ENCODE peak calls at places on chromosomes 11 and 22, in five cellular contexts. E is HepG2, V is K562, P is H1, W is GM12878. K is an unnamed sample.

GRCh38 chr11:129115652-129116585 is 76.2 kb downstream of the ARHGAP32 start:
- DNase-seq in E (peak; percentile 88), V (no peak), P (no peak), W (no peak), K (peak; percentile 23)

GRCh38 chr11:7060828-7061227 is 28.0 kb upstream of the RBMXL2 start:
- DNase-seq in E (no peak), V (no peak), P (no peak), W (no peak), K (no peak)

GRCh38 chr22:49768511-49768910 is 59.2 kb downstream of the BRD1 start:
- DNase-seq in E (no peak), V (no peak), P (no peak), W (no peak), K (no peak)

GRCh38 chr11:35146074-35146521 is 7.1 kb downstream of the CD44 start:
- DNase-seq in E (no peak), V (no peak), P (no peak), W (peak; percentile 83), K (no peak)

GRCh38 chr11:73168925-73169579 is 26.9 kb upstream of the FCHSD2 start:
- DNase-seq in E (peak; percentile 58), V (no peak), P (no peak), W (no peak), K (no peak)

GRCh38 chr11:122045181-122045586 is 70.8 kb downstream of the BLID start:
- DNase-seq in E (no peak), V (no peak), P (no peak), W (no peak), K (no peak)

GRCh38 chr11:63508009-63508408 is 2.1 kb downstream of the LGALS12 start:
- DNase-seq in E (peak; percentile 64), V (peak; percentile 48), P (peak; percentile 54), W (no peak), K (peak; percentile 28)

GRCh38 chr11:60766547-60766946 is 9.9 kb downstream of the MS4A15 start:
- DNase-seq in E (no peak), V (no peak), P (no peak), W (no peak), K (no peak)

GRCh38 chr22:44542561-44543222 is 44.7 kb upstream of the RTL6 start:
- DNase-seq in E (no peak), V (no peak), P (no peak), W (no peak), K (no peak)

GRCh38 chr22:33302049-33302545 is 243.9 kb upstream of the SYN3 start:
- DNase-seq in E (peak; percentile 66), V (peak; percentile 59), P (peak; percentile 64), W (peak; percentile 39), K (peak; percentile 0)

GRCh38 chr22:50445071-50445879 is 29.6 kb downstream of the SBF1 start:
- DNase-seq in E (no peak), V (no peak), P (no peak), W (no peak), K (no peak)

GRCh38 chr11:27392715-27393114 is 29.7 kb upstream of the CCDC34 start:
- DNase-seq in E (peak; percentile 66), V (peak; percentile 38), P (no peak), W (no peak), K (no peak)

GRCh38 chr11:19868871-19869270 is 156.2 kb downstream of the NAV2 start:
- DNase-seq in E (no peak), V (no peak), P (no peak), W (no peak), K (no peak)
- TF ChIP-seq SRF in E (no peak), V (no peak), P (no peak), W (no peak), K (no peak)

GRCh38 chr11:127639916-127640315 is 639.3 kb upstream of the KIRREL3 start:
- DNase-seq in E (no peak), V (no peak), P (no peak), W (no peak), K (no peak)
- TF ChIP-seq ZNF274 in E (no peak), V (no peak), P (no peak), W (no peak), K (no peak)

GRCh38 chr11:126363706-126364245 is 8.3 kb downstream of the ST3GAL4 start:
- DNase-seq in E (no peak), V (no peak), P (no peak), W (no peak), K (no peak)

GRCh38 chr11:126361400-126361799 is 5.9 kb downstream of the ST3GAL4 start:
- DNase-seq in E (no peak), V (no peak), P (no peak), W (no peak), K (no peak)

GRCh38 chr11:126370016-126370415 is 14.5 kb downstream of the ST3GAL4 start:
- DNase-seq in E (no peak), V (no peak), P (no peak), W (no peak), K (no peak)

GRCh38 chr11:126362879-126363655 is 7.6 kb downstream of the ST3GAL4 start:
- DNase-seq in E (no peak), V (no peak), P (no peak), W (no peak), K (no peak)

DNA sequence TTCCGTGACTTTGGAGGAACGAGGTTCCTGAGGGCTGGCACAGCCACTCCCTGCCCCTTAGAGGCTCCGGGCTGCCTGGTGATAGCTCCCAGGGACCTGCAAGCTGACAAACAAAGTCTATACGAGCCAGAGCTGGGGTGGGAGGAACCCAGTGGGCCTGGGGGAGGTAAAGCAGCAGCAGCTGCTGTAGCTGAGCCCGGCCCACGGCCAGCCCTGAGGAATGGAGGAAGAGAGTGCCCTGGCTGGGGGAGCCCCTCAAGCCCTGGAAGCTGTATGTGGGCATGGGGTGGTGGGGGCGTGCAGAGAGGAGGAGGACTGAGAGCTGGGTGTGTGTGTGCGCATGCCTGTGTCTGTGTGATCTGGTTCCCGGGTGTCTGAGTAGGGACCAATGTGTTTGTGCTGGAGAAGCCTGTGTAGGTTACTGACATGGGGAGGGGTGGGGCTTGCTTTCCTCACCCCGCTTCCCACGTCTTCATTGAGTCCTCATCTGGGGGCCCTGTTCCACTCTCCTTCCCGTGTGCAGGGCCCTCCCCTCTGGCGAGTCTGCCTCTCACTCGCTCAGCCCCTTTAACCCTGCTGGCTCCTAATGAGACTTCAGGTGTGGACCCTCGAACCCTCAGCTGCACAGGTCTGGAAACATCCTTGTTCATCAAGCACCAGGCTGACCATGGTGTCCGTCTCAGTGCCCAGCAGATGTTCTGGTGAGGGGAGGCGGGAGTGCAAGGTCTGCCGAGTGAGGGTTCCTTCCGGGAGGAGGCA is 10.8 kb downstream of the ST3GAL4 start:
- DNase-seq in E (no peak), V (no peak), P (no peak), W (no peak), K (no peak)
- TF ChIP-seq SRF in E (no peak), V (no peak), P (no peak), W (no peak), K (no peak)

GRCh38 chr11:104892723-104893511 is 5.3 kb downstream of the CASP12 start:
- DNase-seq in E (no peak), V (no peak), P (no peak), W (no peak), K (no peak)
- TF ChIP-seq ZNF274 in E (no peak), V (no peak), P (no peak), W (no peak), K (no peak)

DNA sequence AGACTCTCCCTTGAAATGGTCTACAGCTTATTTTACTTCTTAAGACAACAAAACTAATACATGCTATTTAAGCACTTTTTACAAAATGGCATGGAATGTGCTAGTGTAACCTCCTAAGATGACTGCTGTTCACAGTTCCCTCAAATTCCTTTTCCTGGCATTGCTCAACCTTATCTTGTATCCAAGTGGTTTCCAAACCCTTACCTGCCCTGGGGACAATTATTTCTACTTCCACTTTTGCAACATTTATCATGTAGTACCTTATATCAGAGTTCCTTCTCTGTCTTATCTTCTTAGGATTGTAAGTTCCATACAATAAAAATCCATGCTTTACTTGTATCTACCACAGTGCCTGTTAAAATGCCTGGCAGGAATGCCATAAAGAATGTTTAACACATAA is 109.1 kb upstream of the MTMR2 start:
- DNase-seq in E (no peak), V (no peak), P (no peak), W (no peak), K (no peak)
- TF ChIP-seq SRF in E (no peak), V (no peak), P (no peak), W (no peak), K (no peak)

GRCh38 chr11:37861671-37862070 is 1263.6 kb upstream of the RAG2 start:
- DNase-seq in E (no peak), V (no peak), P (no peak), W (no peak), K (no peak)

GRCh38 chr11:37857726-37858125 is 1259.7 kb upstream of the RAG2 start:
- DNase-seq in E (no peak), V (peak; percentile 9), P (peak; percentile 0), W (no peak), K (no peak)

GRCh38 chr11:37858398-37858797 is 1260.4 kb upstream of the RAG2 start:
- DNase-seq in E (no peak), V (no peak), P (no peak), W (no peak), K (no peak)
- TF ChIP-seq ZNF274 in E (no peak), V (no peak), P (no peak), W (no peak), K (no peak)

DNA sequence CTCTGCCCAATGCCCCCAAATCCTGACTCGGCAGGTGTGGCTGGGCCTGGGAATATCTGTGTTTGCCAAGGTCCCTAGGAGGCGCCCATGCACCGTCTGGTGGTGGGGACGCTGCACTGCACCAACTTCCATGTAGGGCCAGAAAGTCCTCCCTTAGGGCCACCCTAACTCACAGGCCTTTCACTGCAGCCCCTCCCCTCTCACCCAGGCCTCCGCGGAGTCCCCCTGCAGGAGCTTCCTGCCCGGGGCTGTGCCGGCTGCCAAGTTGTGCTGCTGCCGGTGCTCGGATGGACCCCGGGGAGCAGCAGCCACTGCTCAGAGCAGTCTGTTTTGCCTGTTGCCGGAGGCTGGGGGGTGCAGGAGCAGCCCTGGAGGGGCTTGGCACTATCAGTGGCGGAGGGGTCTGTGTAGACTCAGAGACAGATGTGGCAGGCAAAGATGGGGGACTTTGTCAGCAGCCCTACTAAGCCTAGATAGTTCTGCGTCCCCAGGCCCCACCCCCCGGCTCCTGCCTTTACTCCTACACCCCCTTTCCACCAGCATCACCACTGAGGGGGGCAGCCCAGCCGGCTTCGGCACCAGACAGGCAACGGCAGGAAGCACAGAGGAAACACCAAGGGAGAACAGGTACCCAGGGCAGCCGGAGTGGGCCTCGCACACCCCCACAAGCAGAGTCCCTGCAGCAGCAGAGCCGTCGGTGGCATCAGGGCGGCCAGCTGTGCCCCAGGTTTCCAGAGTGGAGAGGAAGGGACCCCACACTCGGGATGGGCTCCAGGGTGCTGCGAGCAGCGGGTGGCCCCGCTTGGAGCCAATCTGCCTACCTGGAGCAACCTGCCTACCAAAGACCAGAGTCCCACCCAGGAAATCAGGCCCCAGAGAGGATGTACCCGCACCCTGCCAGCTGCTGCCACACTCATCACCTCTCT is 124.3 kb downstream of the TRIM29 start:
- DNase-seq in E (peak; percentile 32), V (peak; percentile 74), P (peak; percentile 81), W (no peak), K (peak; percentile 37)
- TF ChIP-seq SRF in E (no peak), V (no peak), P (peak; percentile 38), W (no peak), K (no peak)

GRCh38 chr11:61908730-61909622 is 8.4 kb downstream of the RAB3IL1 start:
- DNase-seq in E (no peak), V (peak; percentile 66), P (no peak), W (no peak), K (no peak)
- TF ChIP-seq ZNF274 in E (no peak), V (no peak), P (no peak), W (no peak), K (no peak)

GRCh38 chr11:69400769-69401590 is 80.5 kb upstream of the LINC01488 start:
- DNase-seq in E (no peak), V (no peak), P (no peak), W (no peak), K (no peak)
- TF ChIP-seq SRF in E (no peak), V (no peak), P (no peak), W (no peak), K (no peak)

K was measured in HCT116.